ENCODE peak calls at places on chromosomes 4 and X, in seven cellular contexts. Q is RWPE1, W is gastrocnemius medialis, J is islet precursor cell, R is WTC11, T is NCI-H1436 treated with DMSO at 0.1 percent for 48 hours, O is substantia nigra. E is an unnamed sample.

GRCh38 chr4:153465583-153465921 is 608 bp upstream of the TMEM131L start:
- DNase-seq in J (peak), T (no peak), R (peak), W (peak), O (no peak), Q (peak), E (peak)

GRCh38 chrX:153703036-153703370 is 15.3 kb downstream of the SLC6A8 start:
- DNase-seq in J (no peak), O (no peak), Q (no peak), T (no peak), R (no peak), W (peak), E (no peak)

GRCh38 chr4:93327346-93327745 is 501.2 kb upstream of the ATOH1 start:
- DNase-seq in W (no peak), Q (no peak), O (no peak), R (no peak), J (no peak), T (no peak), E (no peak)

GRCh38 chr4:6674500-6675149 is 19.1 kb upstream of the S100P start:
- DNase-seq in T (no peak), Q (peak), O (no peak), J (no peak), R (no peak), W (no peak), E (peak)

GRCh38 chr4:137125011-137125410 is 407.3 kb downstream of the PCDH18 start:
- DNase-seq in R (no peak), J (no peak), T (no peak), W (no peak), O (no peak), Q (no peak), E (no peak)

GRCh38 chrX:131910565-131910964 is 112.5 kb upstream of the STK26 start:
- DNase-seq in J (no peak), Q (no peak), T (no peak), W (no peak), O (no peak), R (no peak), E (no peak)

GRCh38 chrX:39841604-39842003 is 256.2 kb downstream of the BCOR start:
- DNase-seq in O (no peak), T (no peak), J (no peak), R (no peak), W (no peak), Q (no peak), E (no peak)

GRCh38 chr4:123564758-123565346 is 168.3 kb downstream of the SPRY1 start:
- DNase-seq in T (peak), W (peak), O (no peak), Q (peak), J (peak), R (peak), E (peak)

GRCh38 chrX:38627683-38628082 is 66.3 kb downstream of the TSPAN7 start:
- DNase-seq in T (no peak), W (peak), R (peak), J (peak), Q (peak), O (no peak), E (no peak)

GRCh38 chrX:40142417-40142816 is 44.7 kb upstream of the BCOR start:
- DNase-seq in J (no peak), W (no peak), Q (no peak), R (no peak), O (no peak), T (no peak), E (no peak)

GRCh38 chr4:133377286-133377685 is 228.2 kb downstream of the PCDH10 start:
- DNase-seq in O (no peak), T (no peak), J (peak), W (no peak), R (peak), Q (no peak), E (no peak)

GRCh38 chr4:52546449-52546848 is 112.7 kb downstream of the USP46 start:
- DNase-seq in J (no peak), O (no peak), W (no peak), Q (no peak), R (no peak), T (no peak), E (no peak)

GRCh38 chr4:134490863-134491262 is 289.3 kb upstream of the PABPC4L start:
- DNase-seq in O (no peak), W (no peak), J (no peak), T (no peak), R (no peak), Q (no peak), E (no peak)

GRCh38 chr4:2817701-2818350 is 24.9 kb downstream of the SH3BP2 start:
- DNase-seq in O (no peak), T (no peak), J (peak), R (peak), Q (peak), W (no peak), E (no peak)

GRCh38 chr4:165828928-165829327 is 44.1 kb upstream of the TLL1 start:
- DNase-seq in Q (peak), J (no peak), W (no peak), R (no peak), O (no peak), T (no peak), E (no peak)

GRCh38 chr4:122041312-122041711 is 89.5 kb upstream of the TRPC3 start:
- DNase-seq in W (no peak), R (no peak), J (no peak), Q (no peak), O (no peak), T (no peak), E (no peak)

GRCh38 chrX:68894513-68895338 is 65.9 kb downstream of the EFNB1 start:
- DNase-seq in J (peak), W (peak), Q (peak), O (peak), R (no peak), T (peak), E (no peak)

GRCh38 chr4:146165840-146166239 is 9.7 kb upstream of the LSM6 start:
- DNase-seq in W (no peak), T (no peak), R (no peak), J (no peak), Q (peak), O (no peak), E (no peak)

GRCh38 chrX:18894156-18894555 is 89.8 kb downstream of the PHKA2 start:
- DNase-seq in O (no peak), W (no peak), T (no peak), J (no peak), Q (no peak), R (no peak), E (no peak)

GRCh38 chr4:69524708-69525107 is 29.0 kb upstream of the UGT2B4 start:
- DNase-seq in O (no peak), W (no peak), R (no peak), J (no peak), T (peak), Q (no peak), E (no peak)

GRCh38 chr4:55272576-55272975 is 73.5 kb upstream of the SRD5A3 start:
- DNase-seq in Q (no peak), J (no peak), W (no peak), O (no peak), R (no peak), T (no peak), E (no peak)

GRCh38 chr4:102163404-102164140 is 181.7 kb downstream of the SLC39A8 start:
- DNase-seq in R (no peak), O (no peak), T (no peak), Q (no peak), W (no peak), J (peak), E (no peak)

GRCh38 chrX:7552758-7553157 is 290.2 kb upstream of the VCX start:
- DNase-seq in T (no peak), J (no peak), O (no peak), W (no peak), R (no peak), Q (no peak), E (no peak)

GRCh38 chr4:120869511-120870278 is 52.8 kb downstream of the PRDM5 start:
- DNase-seq in T (no peak), J (no peak), W (no peak), O (no peak), Q (no peak), R (no peak), E (no peak)

GRCh38 chrX:23626651-23627050 is 40.6 kb upstream of the PRDX4 start:
- DNase-seq in Q (no peak), W (no peak), T (no peak), O (no peak), R (no peak), J (no peak), E (no peak)

GRCh38 chrX:13487731-13488505 is 81.5 kb upstream of the EGFL6 start:
- DNase-seq in R (peak), T (no peak), J (peak), W (no peak), O (peak), Q (peak), E (peak)

E was measured in HTR-8/SVneo.